ENCODE peak calls at places on chromosomes 12 and 14, in seven cellular contexts. P is neural progenitor cell, T is PC-3, A is ovary, I is A549, H is endodermal cell, O is ascending aorta. X is an unnamed sample. For H3K4me1 and H3K9me3, the result is how much of the 10 kb centered on the place peaks cover.

GRCh38 chr14:72261068-72261467 is 328.8 kb downstream of the RGS6 start:
- DNase-seq in P (no peak), T (no peak), A (no peak), I (no peak), H (no peak), O (no peak), X (no peak)

GRCh38 chr14:52315355-52315718 is 1.2 kb downstream of the PTGER2 start:
- DNase-seq in P (peak), T (no peak), A (no peak), I (no peak), H (no peak), O (no peak), X (no peak)

GRCh38 chr12:21602774-21603173 is 1.9 kb downstream of the GYS2 start:
- DNase-seq in P (no peak), T (no peak), A (no peak), I (no peak), H (no peak), O (no peak), X (no peak)

GRCh38 chr14:60064491-60065072 is 27.1 kb upstream of the PCNX4 start:
- DNase-seq in P (peak), T (peak), A (no peak), I (peak), H (no peak), O (no peak), X (no peak)

GRCh38 chr12:104280111-104280510 is 23.4 kb upstream of the EID3 start:
- DNase-seq in P (no peak), T (peak), A (no peak), I (peak), H (no peak), O (no peak), X (no peak)

GRCh38 chr12:76927170-76927784 is 48.5 kb upstream of the CSRP2 start:
- DNase-seq in P (peak), T (peak), A (no peak), I (peak), H (peak), O (no peak), X (no peak)

GRCh38 chr14:35234007-35234406 is 58.2 kb upstream of the PSMA6 start:
- DNase-seq in P (no peak), T (no peak), A (no peak), I (no peak), H (no peak), O (no peak), X (no peak)

GRCh38 chr14:32606297-32606696 is 277.2 kb downstream of the AKAP6 start:
- DNase-seq in P (no peak), T (peak), A (no peak), I (no peak), H (no peak), O (no peak), X (no peak)

GRCh38 chr14:44529026-44529425 is 21.9 kb upstream of the FSCB start:
- DNase-seq in P (no peak), T (peak), A (no peak), I (no peak), H (no peak), O (no peak), X (no peak)

GRCh38 chr12:1481326-1481725 is 113.1 kb downstream of the FBXL14 start:
- DNase-seq in P (no peak), T (peak), A (no peak), I (no peak), H (peak), O (no peak), X (no peak)

GRCh38 chr12:68423175-68423574 is 91.0 kb upstream of the MDM1 start:
- DNase-seq in P (no peak), T (no peak), A (no peak), I (no peak), H (no peak), O (no peak), X (no peak)

GRCh38 chr12:20415013-20415412 is 46.7 kb downstream of the PDE3A start:
- DNase-seq in P (no peak), T (no peak), A (no peak), I (no peak), H (no peak), O (no peak), X (no peak)

GRCh38 chr12:108833355-108833733 is 24.0 kb downstream of the SSH1 start:
- DNase-seq in P (no peak), T (peak), A (no peak), I (peak), H (peak), O (no peak), X (no peak)

GRCh38 chr12:118429703-118430383 is 53.5 kb downstream of the SUDS3 start:
- DNase-seq in P (no peak), T (no peak), A (no peak), I (no peak), H (no peak), O (no peak), X (no peak)

GRCh38 chr12:4388032-4388431 is 8.5 kb upstream of the FGF23 start:
- DNase-seq in P (no peak), T (no peak), A (no peak), I (no peak), H (no peak), O (no peak), X (no peak)

GRCh38 chr12:70306676-70307075 is 59.4 kb upstream of the KCNMB4 start:
- DNase-seq in P (no peak), T (no peak), A (no peak), I (no peak), H (no peak), O (no peak), X (no peak)

GRCh38 chr14:29926228-29926627 is 1.4 kb downstream of the PRKD1 start:
- DNase-seq in P (peak), T (no peak), A (no peak), I (no peak), H (peak), O (no peak), X (no peak)

GRCh38 chr12:68440068-68440581 is 108.0 kb upstream of the MDM1 start:
- DNase-seq in P (no peak), T (peak), A (no peak), I (no peak), H (no peak), O (no peak), X (no peak)

GRCh38 chr14:23183479-23183878 is at the start of gene SLC7A8:
- DNase-seq in P (peak), T (peak), A (peak), I (no peak), H (peak), O (no peak), X (no peak)

GRCh38 chr12:45587877-45588530 is 141.5 kb upstream of the ARID2 start:
- DNase-seq in P (no peak), T (peak), A (no peak), I (no peak), H (no peak), O (no peak), X (no peak)

GRCh38 chr14:105260826-105261438 is 12.6 kb downstream of the BTBD6 start:
- DNase-seq in P (no peak), T (no peak), A (no peak), I (no peak), H (no peak), O (no peak), X (no peak)

GRCh38 chr14:92553456-92553855 is 39.9 kb downstream of the RIN3 start:
- DNase-seq in P (no peak), T (no peak), A (peak), I (peak), H (peak), O (no peak), X (no peak)

GRCh38 chr12:124476011-124476400 is 91.4 kb downstream of the NCOR2 start:
- DNase-seq in P (no peak), T (no peak), A (no peak), I (no peak), H (no peak), O (no peak), X (no peak)

GRCh38 chr12:53078425-53079225 is 565 bp downstream of the SPRYD3 start:
- DNase-seq in P (no peak), T (peak), A (no peak), I (no peak), H (no peak), O (no peak), X (no peak)

GRCh38 chr14:60331201-60332045 is 82.4 kb downstream of the PPM1A start:
- DNase-seq in P (peak), T (peak), A (peak), I (peak), H (peak), O (no peak), X (peak)

GRCh38 chr12:7032990-7033389 is 14.7 kb upstream of the LPCAT3 start:
- DNase-seq in P (no peak), T (no peak), A (no peak), I (no peak), H (no peak), O (no peak), X (no peak)

GRCh38 chr12:202081-202731 is 11.8 kb downstream of the SLC6A12 start:
- DNase-seq in P (peak), T (peak), A (no peak), I (no peak), H (peak), O (no peak), X (no peak)

GRCh38 chr12:131233737-131234474 is 280.2 kb downstream of the ADGRD1 start:
- DNase-seq in P (no peak), T (no peak), A (no peak), I (no peak), H (no peak), O (no peak), X (no peak)

GRCh38 chr14:93207468-93208308 is 632 bp downstream of the UBR7 start:
- DNase-seq in P (peak), T (peak), A (no peak), I (peak), H (peak), O (peak), X (no peak)

GRCh38 chr12:122519418-122519817 is 7.3 kb downstream of the RSRC2 start:
- DNase-seq in P (no peak), T (no peak), A (no peak), I (no peak), H (no peak), O (no peak), X (no peak)
- H3K4me3 ChIP-seq in P (no peak), T (no peak), A (no peak), I (no peak), H (no peak), O (no peak), X (no peak)

GRCh38 chr14:62084020-62084419 is 321.8 kb downstream of the SNAPC1 start:
- DNase-seq in P (no peak), T (no peak), A (no peak), I (no peak), H (no peak), O (no peak), X (no peak)

GRCh38 chr14:62081956-62082355 is 319.7 kb downstream of the SNAPC1 start:
- DNase-seq in P (no peak), T (no peak), A (no peak), I (no peak), H (no peak), O (no peak), X (no peak)

GRCh38 chr14:62079035-62079434 is 316.8 kb downstream of the SNAPC1 start:
- DNase-seq in P (peak), T (no peak), A (no peak), I (no peak), H (no peak), O (no peak), X (no peak)

GRCh38 chr14:62082779-62083178 is 320.6 kb downstream of the SNAPC1 start:
- DNase-seq in P (no peak), T (no peak), A (no peak), I (no peak), H (no peak), O (no peak), X (no peak)

GRCh38 chr14:62081012-62081612 is 318.9 kb downstream of the SNAPC1 start:
- DNase-seq in P (no peak), T (no peak), A (no peak), I (no peak), H (no peak), O (no peak), X (no peak)
- H3K4me1 ChIP-seq in P (under half), T (under half), A (under half), I (under half), H (under half), O (under half), X (under half)

GRCh38 chr12:15393037-15393436 is 70.7 kb downstream of the PTPRO start:
- DNase-seq in P (no peak), T (no peak), A (no peak), I (no peak), H (no peak), O (no peak), X (no peak)
- H3K9me3 ChIP-seq in P (under half), T (under half), A (under half), I (under half), H (under half), O (under half), X (under half)

DNA sequence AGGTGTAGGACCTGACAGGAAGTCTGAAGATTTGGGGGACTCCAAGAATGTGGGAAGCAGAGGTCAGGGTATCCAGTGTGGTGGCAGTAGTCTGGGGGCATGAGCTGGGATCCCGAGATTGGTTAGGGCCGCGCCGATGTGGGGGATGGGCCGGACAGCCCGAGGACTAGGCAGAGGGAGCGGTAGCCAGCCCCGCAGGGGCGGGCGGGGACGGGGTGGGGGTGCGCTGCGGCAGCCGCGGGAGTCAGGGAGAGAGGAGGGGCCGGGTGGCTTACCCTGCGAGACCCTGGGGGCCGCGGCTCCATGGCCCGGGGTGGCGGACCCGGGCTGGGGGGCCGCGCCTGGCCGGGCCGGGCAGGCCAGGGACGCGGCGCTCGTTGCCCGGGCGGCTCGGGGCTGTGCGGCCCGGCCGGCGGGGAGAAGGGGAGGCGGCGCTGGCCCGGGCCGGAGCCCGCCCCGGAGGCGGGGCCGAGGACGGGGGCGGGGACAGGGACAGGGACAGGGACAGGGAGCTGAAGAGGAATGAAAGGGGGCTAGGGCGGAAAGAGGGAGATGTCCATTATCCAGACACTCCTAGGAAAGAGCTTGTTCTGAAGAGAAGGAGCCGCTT is 5.6 kb downstream of the ZNF385A start:
- DNase-seq in P (peak), T (peak), A (peak), I (peak), H (peak), O (no peak), X (no peak)
- H3K4me3 ChIP-seq in P (peak), T (peak), A (peak), I (peak), H (peak), O (peak), X (peak)

DNA sequence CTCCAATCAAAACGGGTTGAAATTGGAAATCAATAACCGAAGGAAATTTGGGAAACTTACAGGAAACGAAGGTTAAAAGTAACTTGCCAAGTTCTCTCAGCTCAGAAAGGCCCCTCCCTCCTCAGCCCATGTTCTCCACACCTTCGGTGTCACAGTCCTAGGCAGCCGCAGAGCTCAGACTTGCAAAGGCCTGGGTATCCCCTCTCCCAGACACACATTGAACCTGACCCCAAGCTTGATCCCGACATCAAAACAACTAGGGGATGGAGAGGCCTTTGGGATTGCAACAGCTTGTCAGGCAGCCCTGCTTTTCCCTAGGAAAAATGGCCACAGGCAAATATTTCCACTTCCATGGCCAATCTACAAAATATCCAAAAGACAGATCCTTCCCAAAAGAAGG is 35.5 kb upstream of the PNMA1 start:
- DNase-seq in P (no peak), T (peak), A (no peak), I (no peak), H (no peak), O (no peak), X (no peak)
- H3K4me1 ChIP-seq in P (under half), T (half or more), A (half or more), I (half or more), H (under half), O (half or more), X (half or more)

DNA sequence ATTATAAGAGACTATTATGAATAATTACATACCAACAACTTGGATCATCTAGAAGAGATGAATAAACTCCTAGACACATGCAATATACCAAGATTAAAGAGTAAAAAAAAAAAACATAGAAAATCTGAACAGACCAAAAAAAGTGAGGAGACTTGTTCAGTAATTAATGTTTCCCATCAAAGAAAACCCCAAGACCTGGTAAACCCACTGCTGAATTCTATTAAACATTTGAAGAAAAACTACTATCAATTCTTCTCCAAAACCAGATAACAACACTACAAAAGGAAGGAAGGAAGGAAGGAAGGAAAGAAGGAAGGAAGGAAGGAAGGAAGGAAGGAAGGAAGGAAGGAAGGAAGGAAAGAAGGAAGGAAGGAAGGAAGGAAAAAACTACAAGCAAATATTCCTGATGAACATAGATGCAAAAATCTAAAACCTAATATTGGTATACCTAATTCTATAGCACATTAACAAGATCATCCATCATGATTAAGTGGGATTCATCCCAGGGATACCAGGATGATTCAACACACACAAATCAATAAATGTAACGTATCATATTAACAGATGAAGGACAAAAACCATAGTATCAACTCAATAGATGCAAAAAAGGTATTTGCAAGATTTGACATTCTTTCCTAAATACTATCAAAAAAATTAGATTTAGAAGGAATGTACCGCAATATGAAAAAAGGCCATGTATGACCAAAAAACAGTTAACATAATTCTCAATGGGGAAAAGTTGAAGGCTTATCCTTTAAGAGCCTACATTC is 445.5 kb downstream of the KCNH5 start:
- DNase-seq in P (no peak), T (no peak), A (no peak), I (no peak), H (no peak), O (no peak), X (no peak)
- H3K9me3 ChIP-seq in P (under half), T (under half), A (under half), I (under half), H (under half), O (under half), X (under half)

X was measured in effector memory CD4-positive, alpha-beta T cell.